ENCODE peak calls at places on chromosomes 12 and 14, in four cellular contexts. One of them, this sample, is unnamed.

GRCh38 chr14:102749393-102749792 is 27.9 kb upstream of the TRAF3 start:
- DNase-seq in dorsolateral prefrontal cortex: no peak
- DNase-seq in left cardiac atrium: no peak
- DNase-seq in activated gamma-delta T cell treated with Interleukin-2 at 50 U/mL for 16 hours: no peak
- DNase-seq in this sample: no peak

GRCh38 chr12:116365114-116365513 is 87.6 kb upstream of the MED13L start:
- DNase-seq in dorsolateral prefrontal cortex: no peak
- DNase-seq in left cardiac atrium: no peak
- DNase-seq in activated gamma-delta T cell treated with Interleukin-2 at 50 U/mL for 16 hours: no peak
- DNase-seq in this sample: no peak

GRCh38 chr12:13257356-13257875 is 60.9 kb downstream of the EMP1 start:
- DNase-seq in dorsolateral prefrontal cortex: no peak
- DNase-seq in left cardiac atrium: no peak
- DNase-seq in activated gamma-delta T cell treated with Interleukin-2 at 50 U/mL for 16 hours: no peak
- DNase-seq in this sample: no peak

GRCh38 chr12:124673881-124674617 is 106.6 kb upstream of the NCOR2 start:
- DNase-seq in dorsolateral prefrontal cortex: peak
- DNase-seq in left cardiac atrium: no peak
- DNase-seq in activated gamma-delta T cell treated with Interleukin-2 at 50 U/mL for 16 hours: no peak
- DNase-seq in this sample: no peak

GRCh38 chr12:15772405-15773018 is 16.7 kb downstream of the EPS8 start:
- DNase-seq in dorsolateral prefrontal cortex: no peak
- DNase-seq in left cardiac atrium: no peak
- DNase-seq in activated gamma-delta T cell treated with Interleukin-2 at 50 U/mL for 16 hours: no peak
- DNase-seq in this sample: no peak

GRCh38 chr12:54017027-54017788 is 8.4 kb downstream of the HOXC8 start:
- DNase-seq in dorsolateral prefrontal cortex: no peak
- DNase-seq in left cardiac atrium: no peak
- DNase-seq in activated gamma-delta T cell treated with Interleukin-2 at 50 U/mL for 16 hours: no peak
- DNase-seq in this sample: no peak

GRCh38 chr12:56126732-56127239 is 1.3 kb upstream of the ESYT1 start:
- DNase-seq in dorsolateral prefrontal cortex: no peak
- DNase-seq in left cardiac atrium: no peak
- DNase-seq in activated gamma-delta T cell treated with Interleukin-2 at 50 U/mL for 16 hours: no peak
- DNase-seq in this sample: no peak

GRCh38 chr14:72547999-72548398 is 345.9 kb downstream of the DPF3 start:
- DNase-seq in dorsolateral prefrontal cortex: peak
- DNase-seq in left cardiac atrium: no peak
- DNase-seq in activated gamma-delta T cell treated with Interleukin-2 at 50 U/mL for 16 hours: no peak
- DNase-seq in this sample: no peak

GRCh38 chr12:6167327-6168280 is 32.6 kb upstream of the CD9 start:
- DNase-seq in dorsolateral prefrontal cortex: no peak
- DNase-seq in left cardiac atrium: peak
- DNase-seq in activated gamma-delta T cell treated with Interleukin-2 at 50 U/mL for 16 hours: peak
- DNase-seq in this sample: peak

GRCh38 chr14:21084988-21085853 is 13.2 kb downstream of the ZNF219 start:
- DNase-seq in dorsolateral prefrontal cortex: no peak
- DNase-seq in left cardiac atrium: no peak
- DNase-seq in activated gamma-delta T cell treated with Interleukin-2 at 50 U/mL for 16 hours: no peak
- DNase-seq in this sample: peak

GRCh38 chr12:48182659-48183058 is 785 bp upstream of the CCDC184 start:
- DNase-seq in dorsolateral prefrontal cortex: no peak
- DNase-seq in left cardiac atrium: no peak
- DNase-seq in activated gamma-delta T cell treated with Interleukin-2 at 50 U/mL for 16 hours: no peak
- DNase-seq in this sample: no peak

GRCh38 chr12:91105807-91106206 is 5.5 kb downstream of the LUM start:
- DNase-seq in dorsolateral prefrontal cortex: no peak
- DNase-seq in left cardiac atrium: no peak
- DNase-seq in activated gamma-delta T cell treated with Interleukin-2 at 50 U/mL for 16 hours: no peak
- DNase-seq in this sample: no peak

GRCh38 chr12:80189241-80189640 is 89.9 kb downstream of the OTOGL start:
- DNase-seq in dorsolateral prefrontal cortex: no peak
- DNase-seq in left cardiac atrium: no peak
- DNase-seq in activated gamma-delta T cell treated with Interleukin-2 at 50 U/mL for 16 hours: no peak
- DNase-seq in this sample: no peak

GRCh38 chr14:42057176-42057575 is 450.5 kb downstream of the LRFN5 start:
- DNase-seq in dorsolateral prefrontal cortex: no peak
- DNase-seq in left cardiac atrium: no peak
- DNase-seq in activated gamma-delta T cell treated with Interleukin-2 at 50 U/mL for 16 hours: no peak
- DNase-seq in this sample: no peak

GRCh38 chr12:90883456-90883855 is 71.5 kb downstream of the CCER1 start:
- DNase-seq in dorsolateral prefrontal cortex: no peak
- DNase-seq in left cardiac atrium: no peak
- DNase-seq in activated gamma-delta T cell treated with Interleukin-2 at 50 U/mL for 16 hours: no peak
- DNase-seq in this sample: no peak

GRCh38 chr12:118436002-118436724 is 59.8 kb downstream of the SUDS3 start:
- DNase-seq in dorsolateral prefrontal cortex: no peak
- DNase-seq in left cardiac atrium: no peak
- DNase-seq in activated gamma-delta T cell treated with Interleukin-2 at 50 U/mL for 16 hours: no peak
- DNase-seq in this sample: no peak

GRCh38 chr12:115485503-115485902 is 792.0 kb downstream of the MED13L start:
- DNase-seq in dorsolateral prefrontal cortex: no peak
- DNase-seq in left cardiac atrium: no peak
- DNase-seq in activated gamma-delta T cell treated with Interleukin-2 at 50 U/mL for 16 hours: no peak
- DNase-seq in this sample: no peak

GRCh38 chr14:95413289-95414215 is 93.8 kb upstream of the CLMN start:
- DNase-seq in dorsolateral prefrontal cortex: no peak
- DNase-seq in left cardiac atrium: no peak
- DNase-seq in activated gamma-delta T cell treated with Interleukin-2 at 50 U/mL for 16 hours: no peak
- DNase-seq in this sample: no peak

GRCh38 chr12:27583057-27583797 is 59.2 kb downstream of the PPFIBP1 start:
- DNase-seq in dorsolateral prefrontal cortex: no peak
- DNase-seq in left cardiac atrium: no peak
- DNase-seq in activated gamma-delta T cell treated with Interleukin-2 at 50 U/mL for 16 hours: no peak
- DNase-seq in this sample: no peak

GRCh38 chr14:69643430-69644200 is 32.2 kb downstream of the SUSD6 start:
- DNase-seq in dorsolateral prefrontal cortex: no peak
- DNase-seq in left cardiac atrium: peak
- DNase-seq in activated gamma-delta T cell treated with Interleukin-2 at 50 U/mL for 16 hours: peak
- DNase-seq in this sample: no peak

GRCh38 chr12:120628919-120629318 is 11.5 kb upstream of the CABP1 start:
- DNase-seq in dorsolateral prefrontal cortex: no peak
- DNase-seq in left cardiac atrium: no peak
- DNase-seq in activated gamma-delta T cell treated with Interleukin-2 at 50 U/mL for 16 hours: no peak
- DNase-seq in this sample: no peak

GRCh38 chr12:125403145-125403789 is 338.0 kb downstream of the AACS start:
- DNase-seq in dorsolateral prefrontal cortex: no peak
- DNase-seq in left cardiac atrium: no peak
- DNase-seq in activated gamma-delta T cell treated with Interleukin-2 at 50 U/mL for 16 hours: no peak
- DNase-seq in this sample: no peak

GRCh38 chr12:63036216-63036973 is 101.4 kb upstream of the PPM1H start:
- DNase-seq in dorsolateral prefrontal cortex: no peak
- DNase-seq in left cardiac atrium: no peak
- DNase-seq in activated gamma-delta T cell treated with Interleukin-2 at 50 U/mL for 16 hours: no peak
- DNase-seq in this sample: no peak

GRCh38 chr14:51650721-51651387 is 856 bp upstream of the FRMD6 start:
- DNase-seq in dorsolateral prefrontal cortex: no peak
- DNase-seq in left cardiac atrium: peak
- DNase-seq in activated gamma-delta T cell treated with Interleukin-2 at 50 U/mL for 16 hours: peak
- DNase-seq in this sample: peak

GRCh38 chr12:56599797-56600196 is 30.3 kb downstream of the BAZ2A start:
- DNase-seq in dorsolateral prefrontal cortex: no peak
- DNase-seq in left cardiac atrium: no peak
- DNase-seq in activated gamma-delta T cell treated with Interleukin-2 at 50 U/mL for 16 hours: no peak
- DNase-seq in this sample: no peak

This sample was measured in right cardiac atrium.